ENCODE peak calls at places on chromosomes 2 and 18, in eight cellular contexts. P is HCT116, V is GM23338, Q is HepG2, T is K562, X is endothelial cell of umbilical vein, D is GM12878, I is H1. L is an unnamed sample.

GRCh38 chr2:30691948-30692828 is 115.1 kb downstream of the CAPN13 start:
- DNase-seq in P (no peak), V (no peak), Q (no peak), T (no peak), X (no peak), D (no peak), I (peak), L (no peak)

GRCh38 chr2:204453730-204454167 is 91.5 kb upstream of the PARD3B start:
- DNase-seq in P (no peak), V (peak), Q (no peak), T (no peak), X (peak), D (no peak), I (peak), L (no peak)

GRCh38 chr2:118852605-118853128 is 5.2 kb upstream of the EN1 start:
- DNase-seq in P (no peak), V (no peak), Q (no peak), T (no peak), X (no peak), D (no peak), I (peak), L (no peak)

GRCh38 chr2:169714699-169715098 is 18.9 kb upstream of the KLHL23 start:
- DNase-seq in P (no peak), V (no peak), Q (no peak), T (no peak), X (no peak), D (no peak), I (no peak), L (no peak)

GRCh38 chr2:174750923-174751441 is 13.3 kb downstream of the CHRNA1 start:
- DNase-seq in P (no peak), V (no peak), Q (no peak), T (no peak), X (no peak), D (peak), I (no peak), L (no peak)

GRCh38 chr2:43178602-43179542 is 47.5 kb downstream of the ZFP36L2 start:
- DNase-seq in P (peak), V (peak), Q (peak), T (peak), X (peak), D (no peak), I (peak), L (no peak)

GRCh38 chr2:51706220-51706619 is 674.3 kb upstream of the NRXN1 start:
- DNase-seq in P (no peak), V (no peak), Q (no peak), T (no peak), X (no peak), D (no peak), I (no peak), L (no peak)

GRCh38 chr2:195646424-195646823 is 10.6 kb upstream of the SLC39A10 start:
- DNase-seq in P (no peak), V (peak), Q (no peak), T (peak), X (no peak), D (no peak), I (peak), L (no peak)

GRCh38 chr18:27964811-27965210 is 212.1 kb downstream of the CDH2 start:
- DNase-seq in P (no peak), V (peak), Q (no peak), T (no peak), X (peak), D (no peak), I (no peak), L (no peak)

GRCh38 chr18:27661320-27662049 is 476.4 kb upstream of the CHST9 start:
- DNase-seq in P (no peak), V (peak), Q (no peak), T (no peak), X (no peak), D (no peak), I (no peak), L (no peak)

GRCh38 chr18:79394438-79395307 is 1.1 kb upstream of the NFATC1 start:
- DNase-seq in P (no peak), V (no peak), Q (no peak), T (no peak), X (peak), D (no peak), I (peak), L (peak)
- TF ChIP-seq EZH2 in P (no peak), V (peak), Q (peak), T (no peak), X (no peak), D (no peak), I (peak), L (no peak)

DNA sequence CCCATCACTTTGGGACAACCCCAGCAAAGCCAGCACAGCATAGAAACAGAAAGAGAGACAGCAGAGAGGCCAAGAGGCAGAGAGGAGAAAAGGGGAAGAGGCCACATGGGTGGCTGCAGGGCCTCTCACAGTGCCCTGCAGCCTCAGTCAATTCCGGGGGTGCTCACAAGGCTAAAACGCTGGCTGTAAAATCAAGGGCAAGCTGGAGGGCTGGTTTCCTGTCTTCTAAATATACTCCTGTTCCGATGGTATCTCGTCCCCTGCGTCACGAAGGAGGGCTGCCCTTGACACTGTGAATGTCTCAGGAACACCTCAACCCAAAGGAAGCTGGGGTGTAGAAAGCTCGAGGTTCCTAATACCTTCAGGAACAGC is 166.5 kb upstream of the ID2 start:
- DNase-seq in P (no peak), V (no peak), Q (no peak), T (no peak), X (no peak), D (peak), I (no peak), L (no peak)
- TF ChIP-seq POLR2AphosphoS5 in P (no peak), V (no peak), Q (no peak), T (no peak), X (no peak), D (peak), I (no peak), L (no peak)

GRCh38 chr18:58865009-58865345 is 300 bp downstream of the ZNF532 start:
- DNase-seq in P (no peak), V (no peak), Q (no peak), T (no peak), X (no peak), D (no peak), I (no peak), L (no peak)

GRCh38 chr18:58866261-58867232 is 1.9 kb downstream of the ZNF532 start:
- DNase-seq in P (no peak), V (no peak), Q (no peak), T (no peak), X (peak), D (no peak), I (no peak), L (no peak)

GRCh38 chr18:58865714-58866113 is 1.0 kb downstream of the ZNF532 start:
- DNase-seq in P (no peak), V (no peak), Q (no peak), T (no peak), X (no peak), D (no peak), I (no peak), L (no peak)

GRCh38 chr18:58868440-58868839 is 3.8 kb downstream of the ZNF532 start:
- DNase-seq in P (no peak), V (no peak), Q (no peak), T (no peak), X (no peak), D (no peak), I (no peak), L (no peak)

DNA sequence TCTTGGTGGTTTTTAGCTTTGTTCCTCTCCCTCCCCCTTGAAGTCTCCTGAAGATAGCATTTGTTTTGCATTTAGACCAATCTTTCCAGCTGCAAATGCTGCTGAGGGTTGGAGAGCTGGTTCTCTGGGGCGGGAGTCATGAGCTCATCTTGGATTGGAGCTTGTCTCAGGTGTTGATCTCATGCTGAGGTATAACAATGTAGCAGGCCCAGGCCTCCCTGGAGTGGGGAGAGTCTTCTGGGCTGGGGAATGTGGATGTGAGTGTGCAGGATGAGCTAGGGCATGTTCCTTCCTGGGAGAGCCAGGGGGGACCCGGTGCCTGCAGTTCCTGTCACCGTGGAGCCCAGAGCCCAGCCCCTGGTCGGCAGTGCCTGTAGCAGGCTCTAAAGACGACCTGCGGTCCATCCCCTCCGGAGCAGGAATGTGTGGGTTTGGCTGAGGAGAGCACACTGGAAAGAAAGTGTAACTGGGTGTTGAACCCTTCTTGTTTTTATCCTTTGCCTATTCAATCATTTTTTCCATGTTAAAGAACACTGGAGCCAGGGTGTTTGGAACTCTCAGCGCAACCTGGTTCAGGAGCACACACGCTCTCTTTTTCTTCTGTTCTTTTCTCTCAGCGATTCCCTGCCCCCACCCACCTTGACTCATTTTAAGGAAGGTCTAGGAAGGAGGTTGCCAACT is 2.7 kb downstream of the ZNF532 start:
- DNase-seq in P (no peak), V (peak), Q (no peak), T (no peak), X (no peak), D (no peak), I (peak), L (no peak)
- H3K4me3 ChIP-seq in P (no peak), V (peak), Q (no peak), T (no peak), X (no peak), D (no peak), I (peak), L (peak)

GRCh38 chr18:12307251-12307736 is 747 bp upstream of the TUBB6 start:
- DNase-seq in P (no peak), V (peak), Q (no peak), T (no peak), X (peak), D (no peak), I (no peak), L (no peak)
- TF ChIP-seq EZH2 in P (no peak), V (no peak), Q (peak), T (no peak), X (no peak), D (no peak), I (no peak), L (no peak)

DNA sequence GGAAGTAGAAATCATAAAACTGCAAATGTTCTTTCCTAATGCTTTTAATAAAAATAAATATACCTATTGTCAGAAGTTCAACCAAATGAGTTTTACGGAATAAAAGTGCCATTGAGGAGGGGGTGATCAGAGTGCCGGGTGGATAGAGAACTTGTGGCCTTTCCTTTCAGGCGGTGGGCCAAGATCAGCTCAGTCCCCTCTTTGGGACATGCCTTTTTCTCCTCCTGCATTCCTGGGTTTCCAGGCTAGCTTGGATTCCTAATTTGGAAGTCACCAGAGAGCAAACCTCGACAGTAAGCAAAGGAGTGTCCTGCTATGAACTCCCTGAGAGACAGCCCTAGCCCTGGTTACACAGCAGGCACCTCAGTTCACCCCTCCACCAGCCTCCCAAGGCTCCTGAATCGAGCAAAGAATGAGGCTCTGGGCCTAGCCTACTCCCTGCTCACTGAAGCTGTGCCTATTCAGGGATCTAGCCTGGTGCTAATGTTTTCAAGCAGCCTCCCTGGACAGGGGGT is 66.8 kb upstream of the RMDN2 start:
- DNase-seq in P (no peak), V (no peak), Q (no peak), T (no peak), X (no peak), D (no peak), I (no peak), L (no peak)
- TF ChIP-seq POLR2AphosphoS5 in P (no peak), V (no peak), Q (no peak), T (no peak), X (no peak), D (no peak), I (no peak), L (no peak)

GRCh38 chr2:240051697-240052096 is 1.6 kb downstream of the OR6B3 start:
- DNase-seq in P (no peak), V (no peak), Q (peak), T (no peak), X (no peak), D (no peak), I (no peak), L (no peak)

GRCh38 chr2:240052524-240052923 is 797 bp downstream of the OR6B3 start:
- DNase-seq in P (no peak), V (no peak), Q (no peak), T (no peak), X (no peak), D (no peak), I (no peak), L (no peak)

GRCh38 chr2:240053173-240054155 is at the start of gene OR6B3:
- DNase-seq in P (no peak), V (no peak), Q (no peak), T (no peak), X (no peak), D (no peak), I (no peak), L (no peak)

GRCh38 chr2:240048237-240048636 is 5.1 kb downstream of the OR6B3 start:
- DNase-seq in P (no peak), V (no peak), Q (no peak), T (no peak), X (no peak), D (no peak), I (no peak), L (no peak)

DNA sequence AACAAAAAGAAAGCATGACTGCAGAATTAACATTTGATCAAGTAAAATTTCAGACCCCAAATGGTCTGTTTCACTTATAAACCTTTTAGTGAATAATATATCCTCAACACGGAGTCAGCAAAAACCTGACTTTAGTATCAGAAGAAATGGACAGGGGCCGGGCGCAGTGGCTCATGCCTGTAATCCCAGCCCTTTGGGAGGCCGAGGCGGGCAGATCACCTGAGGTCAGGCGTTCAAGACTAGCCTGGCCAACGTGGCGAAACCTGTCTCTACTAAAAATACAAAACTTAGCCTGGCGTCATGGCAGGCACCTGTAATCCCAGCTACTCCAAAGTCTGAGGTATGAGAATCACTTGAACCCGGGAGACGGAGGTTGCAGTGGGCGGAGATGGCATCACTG is 3.0 kb downstream of the OR6B3 start:
- DNase-seq in P (no peak), V (no peak), Q (no peak), T (no peak), X (no peak), D (no peak), I (no peak), L (no peak)
- H3K4me3 ChIP-seq in P (no peak), V (no peak), Q (no peak), T (no peak), X (no peak), D (no peak), I (no peak), L (no peak)

GRCh38 chr2:20931346-20931745 is 108.4 kb upstream of the LDAH start:
- DNase-seq in P (no peak), V (no peak), Q (no peak), T (no peak), X (no peak), D (no peak), I (no peak), L (no peak)

GRCh38 chr2:20933692-20934091 is 110.2 kb downstream of the APOB start:
- DNase-seq in P (no peak), V (no peak), Q (no peak), T (no peak), X (no peak), D (no peak), I (no peak), L (no peak)

GRCh38 chr2:20935168-20935567 is 108.7 kb downstream of the APOB start:
- DNase-seq in P (no peak), V (no peak), Q (peak), T (no peak), X (no peak), D (no peak), I (no peak), L (no peak)

GRCh38 chr2:20930928-20931327 is 108.0 kb upstream of the LDAH start:
- DNase-seq in P (no peak), V (no peak), Q (peak), T (no peak), X (no peak), D (no peak), I (no peak), L (no peak)

DNA sequence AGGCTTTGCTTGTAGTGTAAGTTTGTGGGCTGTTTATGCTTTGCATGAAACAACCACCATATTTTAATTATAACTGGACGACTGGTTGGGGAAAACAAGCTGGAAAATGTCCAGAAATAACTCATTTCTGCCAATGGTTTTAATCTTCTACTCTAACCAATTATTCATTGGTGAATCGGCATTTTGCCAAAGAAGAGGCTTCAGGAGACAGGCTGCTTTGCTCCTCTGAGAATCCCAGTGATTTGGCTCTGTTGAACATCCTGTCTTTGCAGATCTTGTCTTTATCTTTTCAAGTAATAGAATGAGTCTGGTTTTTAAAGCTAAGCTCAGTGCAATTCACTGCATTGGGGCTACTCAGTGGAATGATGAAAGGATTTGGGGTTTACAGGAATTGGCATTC is 109.6 kb downstream of the APOB start:
- DNase-seq in P (no peak), V (no peak), Q (no peak), T (no peak), X (no peak), D (no peak), I (no peak), L (no peak)
- TF ChIP-seq EZH2 in P (no peak), V (no peak), Q (no peak), T (no peak), X (no peak), D (no peak), I (no peak), L (no peak)

L was measured in SK-N-MC.